ENCODE peak calls at places on chromosome 15, in nine cellular contexts. One of them, this sample, is unnamed.
A peak's percentile ranks its signal among the peaks of the same experiment; 100 is the strongest.

GRCh38 chr15:100945006-100945405 is 25.8 kb downstream of the LRRK1 start:
- DNase-seq in upper lobe of left lung: no peak
- DNase-seq in lower lobe of right lung: no peak
- DNase-seq in central memory CD8-positive, alpha-beta T cell: no peak
- DNase-seq in ACHN: no peak
- DNase-seq in DMS79: no peak
- DNase-seq in HT1080: no peak
- DNase-seq in T-helper 1 cell: no peak
- DNase-seq in right atrium auricular region: no peak
- DNase-seq in this sample: no peak

GRCh38 chr15:66797921-66798320 is 95.9 kb downstream of the SMAD6 start:
- DNase-seq in upper lobe of left lung: no peak
- DNase-seq in central memory CD8-positive, alpha-beta T cell: no peak
- DNase-seq in lower lobe of right lung: no peak
- DNase-seq in DMS79: no peak
- DNase-seq in ACHN: no peak
- DNase-seq in HT1080: no peak
- DNase-seq in T-helper 1 cell: no peak
- DNase-seq in right atrium auricular region: no peak
- DNase-seq in this sample: no peak

GRCh38 chr15:93980149-93980911 is 251.0 kb upstream of the MCTP2 start:
- DNase-seq in central memory CD8-positive, alpha-beta T cell: no peak
- DNase-seq in T-helper 1 cell: no peak
- DNase-seq in ACHN: no peak
- DNase-seq in HT1080: no peak
- DNase-seq in DMS79: no peak
- DNase-seq in upper lobe of left lung: no peak
- DNase-seq in right atrium auricular region: no peak
- DNase-seq in lower lobe of right lung: no peak
- DNase-seq in this sample: no peak

GRCh38 chr15:60325905-60326304 is 71.9 kb downstream of the ANXA2 start:
- DNase-seq in upper lobe of left lung: no peak
- DNase-seq in HT1080: no peak
- DNase-seq in lower lobe of right lung: no peak
- DNase-seq in ACHN: no peak
- DNase-seq in central memory CD8-positive, alpha-beta T cell: no peak
- DNase-seq in DMS79: no peak
- DNase-seq in right atrium auricular region: no peak
- DNase-seq in T-helper 1 cell: no peak
- DNase-seq in this sample: no peak

GRCh38 chr15:66390670-66391069 is 4.0 kb downstream of the MAP2K1 start:
- DNase-seq in DMS79: no peak
- DNase-seq in T-helper 1 cell: peak; percentile 64
- DNase-seq in right atrium auricular region: no peak
- DNase-seq in HT1080: peak; percentile 78
- DNase-seq in central memory CD8-positive, alpha-beta T cell: no peak
- DNase-seq in lower lobe of right lung: no peak
- DNase-seq in upper lobe of left lung: no peak
- DNase-seq in ACHN: no peak
- DNase-seq in this sample: peak; percentile 15

GRCh38 chr15:70854669-70854976 is 666 bp upstream of the LARP6 start:
- DNase-seq in DMS79: no peak
- DNase-seq in central memory CD8-positive, alpha-beta T cell: no peak
- DNase-seq in ACHN: peak; percentile 50
- DNase-seq in HT1080: peak; percentile 56
- DNase-seq in right atrium auricular region: no peak
- DNase-seq in lower lobe of right lung: no peak
- DNase-seq in upper lobe of left lung: no peak
- DNase-seq in T-helper 1 cell: no peak
- DNase-seq in this sample: no peak

GRCh38 chr15:68586274-68586961 is 7.6 kb downstream of the CORO2B start:
- DNase-seq in ACHN: peak; percentile 83
- DNase-seq in central memory CD8-positive, alpha-beta T cell: no peak
- DNase-seq in lower lobe of right lung: no peak
- DNase-seq in upper lobe of left lung: no peak
- DNase-seq in right atrium auricular region: no peak
- DNase-seq in DMS79: no peak
- DNase-seq in HT1080: peak; percentile 97
- DNase-seq in T-helper 1 cell: no peak
- DNase-seq in this sample: no peak

GRCh38 chr15:80561500-80561899 is 133.6 kb upstream of the ABHD17C start:
- DNase-seq in upper lobe of left lung: no peak
- DNase-seq in lower lobe of right lung: no peak
- DNase-seq in right atrium auricular region: no peak
- DNase-seq in HT1080: no peak
- DNase-seq in central memory CD8-positive, alpha-beta T cell: no peak
- DNase-seq in ACHN: no peak
- DNase-seq in T-helper 1 cell: no peak
- DNase-seq in DMS79: no peak
- DNase-seq in this sample: no peak

GRCh38 chr15:85404156-85404921 is 23.9 kb downstream of the AKAP13 start:
- DNase-seq in T-helper 1 cell: no peak
- DNase-seq in HT1080: no peak
- DNase-seq in right atrium auricular region: no peak
- DNase-seq in central memory CD8-positive, alpha-beta T cell: no peak
- DNase-seq in lower lobe of right lung: no peak
- DNase-seq in DMS79: no peak
- DNase-seq in ACHN: no peak
- DNase-seq in upper lobe of left lung: no peak
- DNase-seq in this sample: no peak

GRCh38 chr15:66777054-66777453 is 75.0 kb downstream of the SMAD6 start:
- DNase-seq in central memory CD8-positive, alpha-beta T cell: no peak
- DNase-seq in lower lobe of right lung: no peak
- DNase-seq in right atrium auricular region: no peak
- DNase-seq in HT1080: no peak
- DNase-seq in DMS79: no peak
- DNase-seq in upper lobe of left lung: no peak
- DNase-seq in ACHN: no peak
- DNase-seq in T-helper 1 cell: no peak
- DNase-seq in this sample: no peak

GRCh38 chr15:82532383-82532990 is 7.8 kb downstream of the RPS17 start:
- DNase-seq in central memory CD8-positive, alpha-beta T cell: no peak
- DNase-seq in T-helper 1 cell: no peak
- DNase-seq in HT1080: no peak
- DNase-seq in DMS79: no peak
- DNase-seq in upper lobe of left lung: peak; percentile 21
- DNase-seq in lower lobe of right lung: no peak
- DNase-seq in ACHN: no peak
- DNase-seq in right atrium auricular region: no peak
- DNase-seq in this sample: no peak

GRCh38 chr15:49832421-49832980 is 211.7 kb downstream of the DTWD1 start:
- DNase-seq in central memory CD8-positive, alpha-beta T cell: no peak
- DNase-seq in T-helper 1 cell: no peak
- DNase-seq in HT1080: peak; percentile 45
- DNase-seq in lower lobe of right lung: no peak
- DNase-seq in DMS79: no peak
- DNase-seq in ACHN: peak; percentile 2
- DNase-seq in right atrium auricular region: no peak
- DNase-seq in upper lobe of left lung: no peak
- DNase-seq in this sample: no peak

GRCh38 chr15:98764296-98764695 is 116.0 kb downstream of the IGF1R start:
- DNase-seq in T-helper 1 cell: no peak
- DNase-seq in lower lobe of right lung: no peak
- DNase-seq in ACHN: no peak
- DNase-seq in DMS79: no peak
- DNase-seq in right atrium auricular region: no peak
- DNase-seq in upper lobe of left lung: no peak
- DNase-seq in central memory CD8-positive, alpha-beta T cell: no peak
- DNase-seq in HT1080: no peak
- DNase-seq in this sample: no peak

GRCh38 chr15:58135511-58136174 is 2.5 kb upstream of the AQP9 start:
- DNase-seq in right atrium auricular region: no peak
- DNase-seq in upper lobe of left lung: no peak
- DNase-seq in HT1080: no peak
- DNase-seq in central memory CD8-positive, alpha-beta T cell: no peak
- DNase-seq in T-helper 1 cell: no peak
- DNase-seq in lower lobe of right lung: no peak
- DNase-seq in DMS79: no peak
- DNase-seq in ACHN: no peak
- DNase-seq in this sample: no peak

GRCh38 chr15:95291878-95292472 is 1038.5 kb upstream of the NR2F2 start:
- DNase-seq in central memory CD8-positive, alpha-beta T cell: no peak
- DNase-seq in right atrium auricular region: no peak
- DNase-seq in lower lobe of right lung: no peak
- DNase-seq in T-helper 1 cell: peak; percentile 25
- DNase-seq in upper lobe of left lung: no peak
- DNase-seq in DMS79: no peak
- DNase-seq in ACHN: peak; percentile 48
- DNase-seq in HT1080: peak; percentile 37
- DNase-seq in this sample: no peak

GRCh38 chr15:90058308-90058707 is 44.0 kb downstream of the IDH2 start:
- DNase-seq in central memory CD8-positive, alpha-beta T cell: no peak
- DNase-seq in T-helper 1 cell: no peak
- DNase-seq in HT1080: no peak
- DNase-seq in DMS79: no peak
- DNase-seq in upper lobe of left lung: no peak
- DNase-seq in right atrium auricular region: no peak
- DNase-seq in lower lobe of right lung: no peak
- DNase-seq in ACHN: no peak
- DNase-seq in this sample: no peak

GRCh38 chr15:95174281-95174680 is 942.9 kb downstream of the MCTP2 start:
- DNase-seq in ACHN: no peak
- DNase-seq in right atrium auricular region: no peak
- DNase-seq in lower lobe of right lung: no peak
- DNase-seq in central memory CD8-positive, alpha-beta T cell: no peak
- DNase-seq in T-helper 1 cell: no peak
- DNase-seq in DMS79: no peak
- DNase-seq in HT1080: no peak
- DNase-seq in upper lobe of left lung: no peak
- DNase-seq in this sample: no peak

GRCh38 chr15:71538922-71539321 is 271.4 kb upstream of the NR2E3 start:
- DNase-seq in central memory CD8-positive, alpha-beta T cell: no peak
- DNase-seq in right atrium auricular region: no peak
- DNase-seq in DMS79: no peak
- DNase-seq in HT1080: no peak
- DNase-seq in lower lobe of right lung: no peak
- DNase-seq in T-helper 1 cell: no peak
- DNase-seq in upper lobe of left lung: no peak
- DNase-seq in ACHN: no peak
- DNase-seq in this sample: no peak

GRCh38 chr15:55289573-55290360 is at the start of gene RAB27A:
- DNase-seq in T-helper 1 cell: peak; percentile 84
- DNase-seq in right atrium auricular region: peak; percentile 65
- DNase-seq in upper lobe of left lung: peak; percentile 94
- DNase-seq in lower lobe of right lung: peak; percentile 87
- DNase-seq in ACHN: peak; percentile 77
- DNase-seq in DMS79: no peak
- DNase-seq in HT1080: peak; percentile 64
- DNase-seq in central memory CD8-positive, alpha-beta T cell: peak; percentile 59
- DNase-seq in this sample: peak; percentile 64

GRCh38 chr15:92683511-92683834 is 27.9 kb upstream of the FAM174B start:
- DNase-seq in DMS79: no peak
- DNase-seq in right atrium auricular region: no peak
- DNase-seq in lower lobe of right lung: no peak
- DNase-seq in central memory CD8-positive, alpha-beta T cell: no peak
- DNase-seq in upper lobe of left lung: no peak
- DNase-seq in ACHN: no peak
- DNase-seq in T-helper 1 cell: no peak
- DNase-seq in HT1080: no peak
- DNase-seq in this sample: no peak

GRCh38 chr15:75178171-75178937 is 23.3 kb upstream of the C15orf39 start:
- DNase-seq in right atrium auricular region: no peak
- DNase-seq in upper lobe of left lung: peak; percentile 91
- DNase-seq in ACHN: no peak
- DNase-seq in T-helper 1 cell: no peak
- DNase-seq in DMS79: no peak
- DNase-seq in lower lobe of right lung: peak; percentile 81
- DNase-seq in HT1080: no peak
- DNase-seq in central memory CD8-positive, alpha-beta T cell: no peak
- DNase-seq in this sample: peak; percentile 22

GRCh38 chr15:35465763-35466162 is 80.2 kb downstream of the DPH6 start:
- DNase-seq in upper lobe of left lung: no peak
- DNase-seq in central memory CD8-positive, alpha-beta T cell: no peak
- DNase-seq in HT1080: no peak
- DNase-seq in ACHN: no peak
- DNase-seq in lower lobe of right lung: no peak
- DNase-seq in DMS79: no peak
- DNase-seq in right atrium auricular region: no peak
- DNase-seq in T-helper 1 cell: no peak
- DNase-seq in this sample: no peak

GRCh38 chr15:75554717-75555116 is 24.4 kb downstream of the PTPN9 start:
- DNase-seq in lower lobe of right lung: no peak
- DNase-seq in DMS79: no peak
- DNase-seq in ACHN: no peak
- DNase-seq in HT1080: peak; percentile 12
- DNase-seq in upper lobe of left lung: no peak
- DNase-seq in central memory CD8-positive, alpha-beta T cell: no peak
- DNase-seq in right atrium auricular region: no peak
- DNase-seq in T-helper 1 cell: no peak
- DNase-seq in this sample: no peak

GRCh38 chr15:83178869-83179325 is 28.7 kb downstream of the HDGFL3 start:
- DNase-seq in ACHN: no peak
- DNase-seq in T-helper 1 cell: no peak
- DNase-seq in DMS79: no peak
- DNase-seq in lower lobe of right lung: no peak
- DNase-seq in HT1080: no peak
- DNase-seq in upper lobe of left lung: no peak
- DNase-seq in central memory CD8-positive, alpha-beta T cell: no peak
- DNase-seq in right atrium auricular region: no peak
- DNase-seq in this sample: no peak

GRCh38 chr15:51229907-51230328 is 108.5 kb downstream of the CYP19A1 start:
- DNase-seq in HT1080: peak; percentile 10
- DNase-seq in upper lobe of left lung: no peak
- DNase-seq in T-helper 1 cell: no peak
- DNase-seq in ACHN: peak; percentile 21
- DNase-seq in DMS79: no peak
- DNase-seq in central memory CD8-positive, alpha-beta T cell: no peak
- DNase-seq in right atrium auricular region: no peak
- DNase-seq in lower lobe of right lung: no peak
- DNase-seq in this sample: no peak

GRCh38 chr15:97099040-97099439 is 768.5 kb downstream of the NR2F2 start:
- DNase-seq in right atrium auricular region: no peak
- DNase-seq in HT1080: no peak
- DNase-seq in ACHN: no peak
- DNase-seq in upper lobe of left lung: no peak
- DNase-seq in central memory CD8-positive, alpha-beta T cell: no peak
- DNase-seq in lower lobe of right lung: no peak
- DNase-seq in T-helper 1 cell: no peak
- DNase-seq in DMS79: no peak
- DNase-seq in this sample: no peak

GRCh38 chr15:80367661-80368060 is 36.5 kb upstream of the ARNT2 start:
- DNase-seq in T-helper 1 cell: no peak
- DNase-seq in lower lobe of right lung: no peak
- DNase-seq in DMS79: no peak
- DNase-seq in upper lobe of left lung: no peak
- DNase-seq in central memory CD8-positive, alpha-beta T cell: no peak
- DNase-seq in ACHN: no peak
- DNase-seq in right atrium auricular region: no peak
- DNase-seq in HT1080: no peak
- DNase-seq in this sample: no peak

This sample was measured in activated gamma-delta T cell treated with Interleukin-2 at 50 U/mL for 16 hours.